ENCODE peak calls at places on chromosomes 6 and 20, in five cellular contexts. W is neuronal stem cell, O is H1, E is uterus, M is OCI-LY7. K is an unnamed sample. For H3K36me3, the result is how much of the 10 kb centered on the place peaks cover.

GRCh38 chr20:55014766-55015165 is 539.4 kb downstream of the DOK5 start:
- DNase-seq in W (no peak), O (no peak), E (no peak), M (no peak), K (no peak)

GRCh38 chr6:6006428-6007310 is at the start of gene NRN1:
- DNase-seq in W (no peak), O (no peak), E (no peak), M (peak), K (no peak)

GRCh38 chr6:18326001-18326400 is 61.1 kb upstream of the RNF144B start:
- DNase-seq in W (no peak), O (no peak), E (no peak), M (no peak), K (no peak)

GRCh38 chr20:64232794-64233193 is 22.8 kb upstream of the PCMTD2 start:
- DNase-seq in W (no peak), O (no peak), E (no peak), M (no peak), K (no peak)

GRCh38 chr6:62978920-62979319 is 232.3 kb upstream of the FKBP1C start:
- DNase-seq in W (no peak), O (no peak), E (no peak), M (no peak), K (no peak)

GRCh38 chr6:46421239-46421638 is 70.0 kb downstream of the RCAN2 start:
- DNase-seq in W (no peak), O (no peak), E (no peak), M (no peak), K (no peak)

GRCh38 chr6:169220068-169220964 is 33.3 kb downstream of the THBS2 start:
- DNase-seq in W (no peak), O (no peak), E (no peak), M (no peak), K (no peak)

GRCh38 chr6:151501511-151502136 is 7.8 kb downstream of the CCDC170 start:
- DNase-seq in W (no peak), O (no peak), E (no peak), M (no peak), K (no peak)

GRCh38 chr6:26520840-26521484 is 17.2 kb upstream of the HMGN4 start:
- DNase-seq in W (peak), O (no peak), E (peak), M (peak), K (peak)

GRCh38 chr6:106692112-106692822 is 62.9 kb downstream of the QRSL1 start:
- DNase-seq in W (peak), O (peak), E (no peak), M (no peak), K (no peak)

GRCh38 chr6:110876170-110876773 is 1.7 kb downstream of the AMD1 start:
- DNase-seq in W (peak), O (peak), E (peak), M (peak), K (peak)

GRCh38 chr6:144893737-144894151 is 608.6 kb downstream of the UTRN start:
- DNase-seq in W (no peak), O (no peak), E (no peak), M (no peak), K (no peak)

GRCh38 chr20:64119301-64119680 is 11.9 kb upstream of the NPBWR2 start:
- DNase-seq in W (no peak), O (no peak), E (no peak), M (no peak), K (no peak)

GRCh38 chr6:127173541-127173940 is 55.1 kb downstream of the RSPO3 start:
- DNase-seq in W (no peak), O (no peak), E (no peak), M (no peak), K (no peak)

GRCh38 chr6:129490551-129491245 is 219.3 kb downstream of the ARHGAP18 start:
- DNase-seq in W (no peak), O (no peak), E (peak), M (peak), K (no peak)

GRCh38 chr20:48698507-48699267 is 129.1 kb downstream of the PREX1 start:
- DNase-seq in W (no peak), O (no peak), E (no peak), M (no peak), K (no peak)

GRCh38 chr6:38720295-38720694 is 5.2 kb downstream of the DNAH8 start:
- DNase-seq in W (peak), O (no peak), E (no peak), M (no peak), K (no peak)

GRCh38 chr20:1041845-1042390 is 39.8 kb upstream of the RSPO4 start:
- DNase-seq in W (no peak), O (no peak), E (no peak), M (no peak), K (no peak)

GRCh38 chr6:90227165-90227564 is 69.5 kb downstream of the BACH2 start:
- DNase-seq in W (peak), O (no peak), E (no peak), M (no peak), K (no peak)

GRCh38 chr6:70956451-70957283 is at the start of gene B3GAT2:
- DNase-seq in W (peak), O (no peak), E (no peak), M (no peak), K (peak)

GRCh38 chr6:28413681-28414080 is 14.1 kb upstream of the ZSCAN12 start:
- DNase-seq in W (no peak), O (no peak), E (no peak), M (no peak), K (no peak)

GRCh38 chr6:105804436-105804835 is 281.7 kb upstream of the PRDM1 start:
- DNase-seq in W (no peak), O (no peak), E (no peak), M (no peak), K (no peak)

GRCh38 chr20:33304046-33304445 is 21.0 kb downstream of the BPIFB1 start:
- DNase-seq in W (no peak), O (no peak), E (no peak), M (no peak), K (no peak)

GRCh38 chr6:125153541-125154183 is at the start of gene TPD52L1:
- DNase-seq in W (peak), O (peak), E (peak), M (peak), K (peak)

GRCh38 chr6:109979033-109979921 is 1.2 kb downstream of the GPR6 start:
- DNase-seq in W (no peak), O (no peak), E (no peak), M (no peak), K (peak)

GRCh38 chr6:34181903-34182302 is 36.0 kb upstream of the GRM4 start:
- DNase-seq in W (no peak), O (no peak), E (no peak), M (no peak), K (no peak)

GRCh38 chr6:151387581-151387980 is 3.8 kb downstream of the ZBTB2 start:
- DNase-seq in W (no peak), O (no peak), E (no peak), M (no peak), K (no peak)

GRCh38 chr20:26167499-26167898 is 470.8 kb upstream of the ZNF337 start:
- DNase-seq in W (no peak), O (no peak), E (no peak), M (no peak), K (no peak)

GRCh38 chr6:44377484-44377883 is 10.0 kb upstream of the CDC5L start:
- DNase-seq in W (no peak), O (no peak), E (no peak), M (no peak), K (no peak)

GRCh38 chr6:44386364-44386928 is 1.1 kb upstream of the CDC5L start:
- DNase-seq in W (no peak), O (no peak), E (peak), M (no peak), K (no peak)

GRCh38 chr6:44377971-44378370 is 9.5 kb upstream of the CDC5L start:
- DNase-seq in W (no peak), O (no peak), E (no peak), M (no peak), K (no peak)

GRCh38 chr6:44386929-44387345 is 569 bp upstream of the CDC5L start:
- DNase-seq in W (no peak), O (no peak), E (peak), M (peak), K (no peak)

GRCh38 chr6:44381739-44382138 is 5.8 kb upstream of the CDC5L start:
- DNase-seq in W (no peak), O (no peak), E (no peak), M (no peak), K (no peak)
- H3K4me3 ChIP-seq in W (no peak), O (no peak), E (no peak), M (no peak), K (no peak)

DNA sequence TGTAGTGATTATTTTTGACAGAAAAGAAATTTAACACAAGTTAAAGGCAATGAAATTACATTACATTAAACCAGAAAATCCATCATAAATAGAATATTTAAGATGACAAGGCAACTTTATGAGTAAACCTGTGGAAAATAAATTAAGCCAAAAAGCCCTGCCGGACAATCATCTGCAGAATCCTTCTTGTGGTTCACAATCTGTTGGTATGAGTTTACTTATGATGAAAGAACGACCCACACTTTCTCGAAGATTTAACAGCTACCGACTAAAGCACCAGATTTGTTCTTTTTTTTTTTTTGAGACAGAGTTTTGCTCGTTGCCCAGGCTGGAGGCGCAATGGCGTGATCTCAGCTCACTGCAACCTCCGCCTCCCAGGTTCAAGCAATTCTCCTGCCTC is 21.4 kb downstream of the HDAC2 start:
- DNase-seq in W (no peak), O (no peak), E (no peak), M (no peak), K (no peak)
- H3K36me3 ChIP-seq in W (under half), O (under half), E (under half), M (half or more), K (half or more)

DNA sequence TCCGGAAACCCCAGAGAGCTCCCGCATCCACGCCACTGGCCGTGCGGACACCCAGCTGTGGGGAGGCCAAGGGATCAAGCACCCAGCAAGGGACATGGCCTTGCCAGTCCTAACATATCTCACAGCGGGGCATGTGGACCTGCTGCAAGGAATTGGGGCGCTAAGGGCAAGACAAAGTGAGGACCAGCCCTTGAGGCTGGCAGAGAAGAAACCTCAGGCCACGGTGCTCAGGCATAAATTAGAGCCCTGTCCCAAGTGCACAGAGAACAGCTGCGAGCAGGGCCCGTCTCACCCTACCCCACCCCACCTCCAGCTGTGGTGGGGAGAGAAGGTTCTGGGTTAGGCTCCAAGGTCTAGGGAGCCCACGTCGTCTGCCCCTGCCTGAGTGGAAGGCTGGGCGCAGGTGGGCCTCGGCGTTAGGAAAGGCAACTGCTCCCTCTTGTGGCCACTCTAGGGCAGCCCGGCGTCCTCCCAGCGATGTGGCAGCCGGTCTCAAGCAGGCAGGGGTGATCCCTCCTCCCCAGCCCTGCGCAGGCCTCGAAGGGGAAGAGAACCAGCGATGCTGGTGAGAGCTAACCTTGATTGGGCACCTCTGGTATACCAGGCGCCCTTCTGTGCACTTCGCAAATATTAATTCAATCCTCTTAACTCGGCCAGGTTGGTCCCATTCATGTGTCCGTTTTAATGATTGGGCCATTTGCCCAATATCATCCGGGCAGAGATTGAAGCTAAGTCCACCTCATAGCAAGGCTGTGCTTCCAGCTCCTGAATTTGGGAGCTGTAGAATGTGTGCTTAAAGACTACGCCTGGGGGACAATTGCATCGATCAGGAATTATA is 235.8 kb downstream of the NFATC2 start:
- DNase-seq in W (peak), O (peak), E (peak), M (peak), K (peak)
- H3K4me3 ChIP-seq in W (no peak), O (no peak), E (no peak), M (no peak), K (no peak)

GRCh38 chr6:22007469-22007868 is 289.4 kb downstream of the PRL start:
- DNase-seq in W (no peak), O (no peak), E (no peak), M (no peak), K (no peak)
- H3K36me3 ChIP-seq in W (under half), O (under half), E (under half), M (under half), K (under half)

DNA sequence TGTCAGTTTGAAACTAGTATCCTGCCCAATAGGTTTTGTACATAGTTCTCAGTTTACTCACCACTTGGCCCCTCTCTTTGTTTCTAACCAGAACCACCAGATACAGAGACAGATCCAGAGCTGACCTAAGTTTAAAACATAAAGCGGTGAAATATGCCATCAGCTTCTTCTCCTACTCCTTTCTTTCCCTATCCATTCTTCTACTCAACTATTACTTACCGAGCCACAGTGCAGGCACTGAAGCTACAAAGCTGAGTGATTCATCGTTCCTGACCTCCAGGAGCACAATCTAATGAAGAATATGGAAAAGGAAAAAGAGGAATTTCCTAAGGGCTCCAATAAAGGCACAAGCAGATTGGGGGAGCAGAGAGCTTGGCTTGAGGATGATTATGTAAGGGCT is 286.0 kb downstream of the FOXC1 start:
- DNase-seq in W (no peak), O (no peak), E (no peak), M (no peak), K (no peak)
- H3K4me3 ChIP-seq in W (no peak), O (no peak), E (no peak), M (no peak), K (no peak)

GRCh38 chr6:102474041-102474807 is 1080.7 kb downstream of the GRIK2 start:
- DNase-seq in W (no peak), O (no peak), E (no peak), M (no peak), K (no peak)
- H3K36me3 ChIP-seq in W (under half), O (under half), E (under half), M (under half), K (under half)

GRCh38 chr6:43268348-43268685 is 25.0 kb downstream of the TTBK1 start:
- DNase-seq in W (no peak), O (no peak), E (no peak), M (no peak), K (no peak)

GRCh38 chr6:43271103-43271815 is 26.8 kb upstream of the SLC22A7 start:
- DNase-seq in W (no peak), O (no peak), E (no peak), M (peak), K (no peak)

GRCh38 chr6:43268782-43269272 is 25.5 kb downstream of the TTBK1 start:
- DNase-seq in W (no peak), O (no peak), E (no peak), M (no peak), K (no peak)

GRCh38 chr6:43267619-43268347 is 24.5 kb downstream of the TTBK1 start:
- DNase-seq in W (no peak), O (no peak), E (no peak), M (no peak), K (no peak)

DNA sequence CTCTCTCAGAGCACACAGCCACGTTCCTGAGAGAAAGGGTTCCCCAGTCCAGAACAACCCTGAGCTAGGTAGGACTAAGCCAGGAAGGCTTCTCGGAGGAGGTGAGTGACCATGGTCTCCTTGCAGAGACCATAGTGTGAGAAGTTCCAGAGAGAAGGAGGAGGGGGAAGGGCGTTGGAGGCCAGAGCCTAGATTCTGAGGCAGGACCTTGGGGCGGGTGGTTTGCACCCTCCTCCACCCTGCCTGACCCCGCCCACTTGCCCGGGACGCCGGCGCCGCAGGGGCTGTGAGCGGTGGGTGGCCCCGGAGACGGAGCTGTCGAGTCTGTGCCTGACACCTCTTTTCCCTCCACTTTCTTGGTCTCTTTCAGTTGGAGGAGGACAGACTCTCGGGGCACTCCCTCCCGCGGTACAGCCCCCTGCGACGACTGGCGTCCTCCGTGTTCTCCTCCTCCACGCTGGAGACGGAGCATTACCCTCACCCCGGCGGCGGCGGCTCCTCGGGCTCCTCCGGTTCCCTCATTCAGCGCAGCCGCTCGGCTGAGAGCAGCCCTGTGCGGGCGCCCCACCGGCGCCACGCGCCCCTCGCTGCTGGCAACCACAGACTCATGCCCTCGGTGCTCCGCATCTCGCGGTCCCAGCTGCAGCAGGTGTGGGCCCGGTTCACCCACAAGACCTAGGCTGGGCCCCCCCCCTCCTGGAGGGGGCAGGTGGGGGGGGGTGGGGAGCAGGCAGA is 26.2 kb downstream of the TTBK1 start:
- DNase-seq in W (no peak), O (no peak), E (no peak), M (peak), K (peak)
- H3K4me3 ChIP-seq in W (no peak), O (peak), E (peak), M (peak), K (peak)